ENCODE peak calls at places on chromosome 2, in seven cellular contexts. B is T-helper 17 cell; Z is iPS-NIHi11; P is fibroblast of mammary gland; S is A172; X is stimulated activated CD4-positive, alpha-beta T cell treated with anti-CD3 and anti-CD28 coated beads, Interleukin-2, amount 100 ng/mL, for 48 hours; F is brain microvascular endothelial cell. M is an unnamed sample.

GRCh38 chr2:26335231-26335630 is 10.7 kb upstream of the SELENOI start:
- DNase-seq in B (no peak), P (peak; percentile 12), X (no peak), Z (no peak), S (no peak), F (no peak), M (no peak)

GRCh38 chr2:106193491-106193976 is 567 bp downstream of the UXS1 start:
- DNase-seq in B (peak; percentile 25), S (no peak), X (peak; percentile 19), Z (peak; percentile 37), P (no peak), F (no peak), M (no peak)

GRCh38 chr2:11679491-11680130 is 9.6 kb upstream of the NTSR2 start:
- DNase-seq in S (no peak), Z (no peak), P (no peak), X (no peak), F (no peak), B (no peak), M (no peak)

GRCh38 chr2:207167129-207167923 is 1.6 kb upstream of the KLF7 start:
- DNase-seq in F (no peak), B (no peak), P (peak; percentile 74), Z (no peak), S (peak; percentile 50), X (no peak), M (peak; percentile 35)

GRCh38 chr2:55157474-55157884 is 74.6 kb downstream of the CLHC1 start:
- DNase-seq in F (no peak), B (no peak), Z (no peak), S (no peak), P (peak; percentile 84), X (no peak), M (no peak)

GRCh38 chr2:34069604-34070003 is 470.5 kb upstream of the FAM98A start:
- DNase-seq in P (no peak), F (no peak), X (no peak), B (no peak), Z (no peak), S (no peak), M (no peak)

GRCh38 chr2:26251893-26252292 is 7.2 kb downstream of the HADHB start:
- DNase-seq in X (no peak), F (no peak), Z (no peak), S (no peak), P (peak; percentile 28), B (no peak), M (no peak)

GRCh38 chr2:83051538-83052192 is 1407.4 kb downstream of the SUCLG1 start:
- DNase-seq in X (no peak), F (no peak), B (no peak), Z (no peak), S (no peak), P (no peak), M (no peak)

M was measured in kidney glomerular epithelial cell.